ENCODE peak calls at places on chromosomes 1 and 21, in seven cellular contexts. S is left lung, C is transverse colon, O is amygdala, Z is Calu3, I is iris pigment epithelial cell, Y is GM12891. H is an unnamed sample.

GRCh38 chr1:204453141-204453772 is 41.3 kb downstream of the PIK3C2B start:
- DNase-seq in S (no peak), C (no peak), O (no peak), Z (no peak), I (no peak), Y (peak; percentile 66), H (no peak)

GRCh38 chr1:19049128-19049768 is 92.8 kb upstream of the IFFO2 start:
- DNase-seq in S (no peak), C (no peak), O (no peak), Z (no peak), I (no peak), Y (no peak), H (no peak)

GRCh38 chr1:154808909-154809262 is 61.2 kb downstream of the KCNN3 start:
- DNase-seq in S (no peak), C (peak; percentile 33), O (no peak), Z (no peak), I (peak; percentile 6), Y (peak; percentile 43), H (no peak)

GRCh38 chr1:224582041-224582440 is 34.1 kb upstream of the CNIH3 start:
- DNase-seq in S (no peak), C (no peak), O (no peak), Z (no peak), I (no peak), Y (no peak), H (no peak)

GRCh38 chr1:42172394-42173133 is 8.0 kb upstream of the GUCA2A start:
- DNase-seq in S (no peak), C (peak; percentile 69), O (no peak), Z (no peak), I (no peak), Y (no peak), H (no peak)

GRCh38 chr1:185628102-185628501 is 106.1 kb upstream of the HMCN1 start:
- DNase-seq in S (no peak), C (no peak), O (no peak), Z (no peak), I (no peak), Y (no peak), H (no peak)

GRCh38 chr1:79711001-79711431 is 704.5 kb upstream of the ADGRL4 start:
- DNase-seq in S (no peak), C (no peak), O (no peak), Z (no peak), I (peak; percentile 34), Y (no peak), H (no peak)

GRCh38 chr1:207020016-207020708 is 12.4 kb downstream of the C1orf116 start:
- DNase-seq in S (no peak), C (peak; percentile 80), O (no peak), Z (peak; percentile 84), I (no peak), Y (no peak), H (peak; percentile 54)

GRCh38 chr1:178282949-178283367 is 189.1 kb downstream of the RASAL2 start:
- DNase-seq in S (no peak), C (no peak), O (no peak), Z (no peak), I (peak; percentile 90), Y (no peak), H (peak; percentile 71)

GRCh38 chr1:63112155-63112914 is 210.0 kb upstream of the FOXD3 start:
- DNase-seq in S (no peak), C (no peak), O (no peak), Z (no peak), I (peak; percentile 78), Y (no peak), H (no peak)

GRCh38 chr21:45768741-45769049 is 125.2 kb downstream of the PCBP3 start:
- DNase-seq in S (peak; percentile 74), C (no peak), O (no peak), Z (no peak), I (no peak), Y (no peak), H (no peak)

GRCh38 chr1:232732344-232732910 is 72.8 kb upstream of the MAP10 start:
- DNase-seq in S (no peak), C (no peak), O (no peak), Z (no peak), I (no peak), Y (no peak), H (no peak)

GRCh38 chr1:210464519-210465039 is 135.9 kb downstream of the HHAT start:
- DNase-seq in S (peak; percentile 88), C (no peak), O (no peak), Z (peak; percentile 16), I (no peak), Y (no peak), H (no peak)

GRCh38 chr1:198465201-198466144 is 75.0 kb downstream of the ATP6V1G3 start:
- DNase-seq in S (no peak), C (no peak), O (no peak), Z (no peak), I (peak; percentile 76), Y (no peak), H (peak; percentile 20)

GRCh38 chr1:156815851-156816536 is 654 bp downstream of the SH2D2A start:
- DNase-seq in S (no peak), C (no peak), O (no peak), Z (no peak), I (no peak), Y (no peak), H (no peak)

GRCh38 chr1:28889357-28889756 is 25.0 kb upstream of the EPB41 start:
- DNase-seq in S (no peak), C (no peak), O (no peak), Z (no peak), I (no peak), Y (no peak), H (no peak)

GRCh38 chr1:6586404-6586816 is 6.6 kb downstream of the ZBTB48 start:
- DNase-seq in S (no peak), C (no peak), O (no peak), Z (no peak), I (no peak), Y (no peak), H (no peak)

GRCh38 chr1:98398649-98399048 is 262.9 kb upstream of the SNX7 start:
- DNase-seq in S (no peak), C (no peak), O (no peak), Z (no peak), I (peak; percentile 65), Y (no peak), H (no peak)

GRCh38 chr1:106637566-106637965 is 418.9 kb upstream of the PRMT6 start:
- DNase-seq in S (no peak), C (no peak), O (no peak), Z (no peak), I (no peak), Y (no peak), H (no peak)

GRCh38 chr1:22711591-22712501 is 1.2 kb downstream of the EPHB2 start:
- DNase-seq in S (no peak), C (peak; percentile 47), O (no peak), Z (no peak), I (peak; percentile 52), Y (no peak), H (peak; percentile 19)

GRCh38 chr1:246193537-246193936 is 313.5 kb downstream of the SMYD3 start:
- DNase-seq in S (no peak), C (no peak), O (no peak), Z (no peak), I (no peak), Y (no peak), H (no peak)

GRCh38 chr1:198064181-198064580 is 92.6 kb upstream of the NEK7 start:
- DNase-seq in S (no peak), C (no peak), O (no peak), Z (no peak), I (no peak), Y (no peak), H (no peak)

GRCh38 chr1:37069406-37069805 is 35.1 kb upstream of the GRIK3 start:
- DNase-seq in S (no peak), C (no peak), O (no peak), Z (no peak), I (no peak), Y (no peak), H (no peak)